ENCODE peak calls at places on chromosomes 3 and 15, in eight cellular contexts. One of them, this sample, is unnamed.

GRCh38 chr3:163971861-163972260 is 1106.4 kb downstream of the SI start:
- DNase-seq in left cardiac atrium: no peak
- DNase-seq in activated CD4-positive, alpha-beta T cell treated with anti-CD3 and anti-CD28 coated beads for 1 hour: no peak
- DNase-seq in stimulated activated CD8-positive, alpha-beta memory T cell treated with anti-CD3 and anti-CD28 coated beads, Interleukin-2, amount 100 ng/mL, for 1 hour: no peak
- DNase-seq in CD4-positive, alpha-beta memory T cell: no peak
- DNase-seq in NCI-H1092: no peak
- DNase-seq in tibial nerve: no peak
- DNase-seq in fibroblast of mammary gland: no peak
- DNase-seq in this sample: no peak

GRCh38 chr3:79872483-79872882 is 104.7 kb upstream of the ROBO1 start:
- DNase-seq in tibial nerve: no peak
- DNase-seq in CD4-positive, alpha-beta memory T cell: no peak
- DNase-seq in activated CD4-positive, alpha-beta T cell treated with anti-CD3 and anti-CD28 coated beads for 1 hour: no peak
- DNase-seq in fibroblast of mammary gland: no peak
- DNase-seq in left cardiac atrium: no peak
- DNase-seq in NCI-H1092: no peak
- DNase-seq in stimulated activated CD8-positive, alpha-beta memory T cell treated with anti-CD3 and anti-CD28 coated beads, Interleukin-2, amount 100 ng/mL, for 1 hour: no peak
- DNase-seq in this sample: no peak

GRCh38 chr15:71124937-71125755 is 9.9 kb downstream of the THSD4 start:
- DNase-seq in NCI-H1092: no peak
- DNase-seq in activated CD4-positive, alpha-beta T cell treated with anti-CD3 and anti-CD28 coated beads for 1 hour: no peak
- DNase-seq in left cardiac atrium: peak
- DNase-seq in fibroblast of mammary gland: no peak
- DNase-seq in stimulated activated CD8-positive, alpha-beta memory T cell treated with anti-CD3 and anti-CD28 coated beads, Interleukin-2, amount 100 ng/mL, for 1 hour: no peak
- DNase-seq in CD4-positive, alpha-beta memory T cell: no peak
- DNase-seq in tibial nerve: no peak
- DNase-seq in this sample: no peak

GRCh38 chr15:96867992-96868391 is 537.5 kb downstream of the NR2F2 start:
- DNase-seq in fibroblast of mammary gland: no peak
- DNase-seq in stimulated activated CD8-positive, alpha-beta memory T cell treated with anti-CD3 and anti-CD28 coated beads, Interleukin-2, amount 100 ng/mL, for 1 hour: no peak
- DNase-seq in CD4-positive, alpha-beta memory T cell: no peak
- DNase-seq in left cardiac atrium: no peak
- DNase-seq in activated CD4-positive, alpha-beta T cell treated with anti-CD3 and anti-CD28 coated beads for 1 hour: no peak
- DNase-seq in tibial nerve: no peak
- DNase-seq in NCI-H1092: no peak
- DNase-seq in this sample: no peak

GRCh38 chr3:69207036-69207435 is 84.6 kb upstream of the LMOD3 start:
- DNase-seq in stimulated activated CD8-positive, alpha-beta memory T cell treated with anti-CD3 and anti-CD28 coated beads, Interleukin-2, amount 100 ng/mL, for 1 hour: no peak
- DNase-seq in CD4-positive, alpha-beta memory T cell: no peak
- DNase-seq in NCI-H1092: no peak
- DNase-seq in activated CD4-positive, alpha-beta T cell treated with anti-CD3 and anti-CD28 coated beads for 1 hour: no peak
- DNase-seq in fibroblast of mammary gland: no peak
- DNase-seq in left cardiac atrium: no peak
- DNase-seq in tibial nerve: no peak
- DNase-seq in this sample: no peak

GRCh38 chr15:32651229-32651837 is 9.8 kb downstream of the SCG5 start:
- DNase-seq in fibroblast of mammary gland: peak
- DNase-seq in left cardiac atrium: no peak
- DNase-seq in stimulated activated CD8-positive, alpha-beta memory T cell treated with anti-CD3 and anti-CD28 coated beads, Interleukin-2, amount 100 ng/mL, for 1 hour: no peak
- DNase-seq in tibial nerve: no peak
- DNase-seq in NCI-H1092: no peak
- DNase-seq in activated CD4-positive, alpha-beta T cell treated with anti-CD3 and anti-CD28 coated beads for 1 hour: no peak
- DNase-seq in CD4-positive, alpha-beta memory T cell: no peak
- DNase-seq in this sample: peak

GRCh38 chr15:70907784-70908471 is 15.3 kb downstream of the LRRC49 start:
- DNase-seq in left cardiac atrium: no peak
- DNase-seq in CD4-positive, alpha-beta memory T cell: no peak
- DNase-seq in stimulated activated CD8-positive, alpha-beta memory T cell treated with anti-CD3 and anti-CD28 coated beads, Interleukin-2, amount 100 ng/mL, for 1 hour: no peak
- DNase-seq in activated CD4-positive, alpha-beta T cell treated with anti-CD3 and anti-CD28 coated beads for 1 hour: no peak
- DNase-seq in tibial nerve: no peak
- DNase-seq in fibroblast of mammary gland: no peak
- DNase-seq in NCI-H1092: no peak
- DNase-seq in this sample: no peak

GRCh38 chr15:59976480-59976879 is 27.6 kb upstream of the FOXB1 start:
- DNase-seq in left cardiac atrium: no peak
- DNase-seq in stimulated activated CD8-positive, alpha-beta memory T cell treated with anti-CD3 and anti-CD28 coated beads, Interleukin-2, amount 100 ng/mL, for 1 hour: peak
- DNase-seq in tibial nerve: no peak
- DNase-seq in activated CD4-positive, alpha-beta T cell treated with anti-CD3 and anti-CD28 coated beads for 1 hour: no peak
- DNase-seq in CD4-positive, alpha-beta memory T cell: peak
- DNase-seq in NCI-H1092: no peak
- DNase-seq in fibroblast of mammary gland: no peak
- DNase-seq in this sample: no peak

GRCh38 chr3:123789760-123790159 is 94.4 kb downstream of the MYLK start:
- DNase-seq in fibroblast of mammary gland: no peak
- DNase-seq in CD4-positive, alpha-beta memory T cell: no peak
- DNase-seq in stimulated activated CD8-positive, alpha-beta memory T cell treated with anti-CD3 and anti-CD28 coated beads, Interleukin-2, amount 100 ng/mL, for 1 hour: no peak
- DNase-seq in left cardiac atrium: no peak
- DNase-seq in NCI-H1092: no peak
- DNase-seq in tibial nerve: no peak
- DNase-seq in activated CD4-positive, alpha-beta T cell treated with anti-CD3 and anti-CD28 coated beads for 1 hour: no peak
- DNase-seq in this sample: no peak

GRCh38 chr3:69665026-69665739 is 74.1 kb upstream of the MITF start:
- DNase-seq in NCI-H1092: peak
- DNase-seq in CD4-positive, alpha-beta memory T cell: no peak
- DNase-seq in fibroblast of mammary gland: no peak
- DNase-seq in stimulated activated CD8-positive, alpha-beta memory T cell treated with anti-CD3 and anti-CD28 coated beads, Interleukin-2, amount 100 ng/mL, for 1 hour: no peak
- DNase-seq in tibial nerve: no peak
- DNase-seq in left cardiac atrium: peak
- DNase-seq in activated CD4-positive, alpha-beta T cell treated with anti-CD3 and anti-CD28 coated beads for 1 hour: no peak
- DNase-seq in this sample: peak

GRCh38 chr3:188734395-188734794 is 437.4 kb upstream of the TPRG1 start:
- DNase-seq in NCI-H1092: peak
- DNase-seq in stimulated activated CD8-positive, alpha-beta memory T cell treated with anti-CD3 and anti-CD28 coated beads, Interleukin-2, amount 100 ng/mL, for 1 hour: no peak
- DNase-seq in fibroblast of mammary gland: peak
- DNase-seq in tibial nerve: peak
- DNase-seq in left cardiac atrium: no peak
- DNase-seq in activated CD4-positive, alpha-beta T cell treated with anti-CD3 and anti-CD28 coated beads for 1 hour: no peak
- DNase-seq in CD4-positive, alpha-beta memory T cell: no peak
- DNase-seq in this sample: no peak

GRCh38 chr15:75177360-75178071 is 24.2 kb upstream of the C15orf39 start:
- DNase-seq in NCI-H1092: no peak
- DNase-seq in left cardiac atrium: no peak
- DNase-seq in fibroblast of mammary gland: peak
- DNase-seq in CD4-positive, alpha-beta memory T cell: no peak
- DNase-seq in tibial nerve: no peak
- DNase-seq in stimulated activated CD8-positive, alpha-beta memory T cell treated with anti-CD3 and anti-CD28 coated beads, Interleukin-2, amount 100 ng/mL, for 1 hour: no peak
- DNase-seq in activated CD4-positive, alpha-beta T cell treated with anti-CD3 and anti-CD28 coated beads for 1 hour: no peak
- DNase-seq in this sample: no peak

GRCh38 chr3:188489639-188490405 is 335.9 kb downstream of the LPP start:
- DNase-seq in NCI-H1092: no peak
- DNase-seq in activated CD4-positive, alpha-beta T cell treated with anti-CD3 and anti-CD28 coated beads for 1 hour: no peak
- DNase-seq in tibial nerve: no peak
- DNase-seq in fibroblast of mammary gland: peak
- DNase-seq in left cardiac atrium: no peak
- DNase-seq in stimulated activated CD8-positive, alpha-beta memory T cell treated with anti-CD3 and anti-CD28 coated beads, Interleukin-2, amount 100 ng/mL, for 1 hour: no peak
- DNase-seq in CD4-positive, alpha-beta memory T cell: no peak
- DNase-seq in this sample: no peak

GRCh38 chr15:90711842-90712241 is 5.3 kb upstream of the BLM start:
- DNase-seq in NCI-H1092: no peak
- DNase-seq in fibroblast of mammary gland: no peak
- DNase-seq in stimulated activated CD8-positive, alpha-beta memory T cell treated with anti-CD3 and anti-CD28 coated beads, Interleukin-2, amount 100 ng/mL, for 1 hour: no peak
- DNase-seq in CD4-positive, alpha-beta memory T cell: no peak
- DNase-seq in tibial nerve: no peak
- DNase-seq in activated CD4-positive, alpha-beta T cell treated with anti-CD3 and anti-CD28 coated beads for 1 hour: no peak
- DNase-seq in left cardiac atrium: no peak
- DNase-seq in this sample: no peak

GRCh38 chr3:15319575-15319974 is 12.8 kb downstream of the SH3BP5 start:
- DNase-seq in NCI-H1092: no peak
- DNase-seq in CD4-positive, alpha-beta memory T cell: no peak
- DNase-seq in activated CD4-positive, alpha-beta T cell treated with anti-CD3 and anti-CD28 coated beads for 1 hour: no peak
- DNase-seq in stimulated activated CD8-positive, alpha-beta memory T cell treated with anti-CD3 and anti-CD28 coated beads, Interleukin-2, amount 100 ng/mL, for 1 hour: no peak
- DNase-seq in left cardiac atrium: peak
- DNase-seq in tibial nerve: peak
- DNase-seq in fibroblast of mammary gland: peak
- DNase-seq in this sample: no peak

GRCh38 chr15:40334941-40335795 is 5.6 kb downstream of the CCDC9B start:
- DNase-seq in left cardiac atrium: no peak
- DNase-seq in NCI-H1092: no peak
- DNase-seq in stimulated activated CD8-positive, alpha-beta memory T cell treated with anti-CD3 and anti-CD28 coated beads, Interleukin-2, amount 100 ng/mL, for 1 hour: no peak
- DNase-seq in tibial nerve: no peak
- DNase-seq in CD4-positive, alpha-beta memory T cell: no peak
- DNase-seq in fibroblast of mammary gland: no peak
- DNase-seq in activated CD4-positive, alpha-beta T cell treated with anti-CD3 and anti-CD28 coated beads for 1 hour: no peak
- DNase-seq in this sample: no peak

GRCh38 chr3:8903191-8903590 is 60.1 kb downstream of the RAD18 start:
- DNase-seq in stimulated activated CD8-positive, alpha-beta memory T cell treated with anti-CD3 and anti-CD28 coated beads, Interleukin-2, amount 100 ng/mL, for 1 hour: no peak
- DNase-seq in tibial nerve: no peak
- DNase-seq in CD4-positive, alpha-beta memory T cell: no peak
- DNase-seq in left cardiac atrium: no peak
- DNase-seq in activated CD4-positive, alpha-beta T cell treated with anti-CD3 and anti-CD28 coated beads for 1 hour: no peak
- DNase-seq in fibroblast of mammary gland: no peak
- DNase-seq in NCI-H1092: no peak
- DNase-seq in this sample: no peak

GRCh38 chr3:140742116-140742515 is 64.3 kb downstream of the TRIM42 start:
- DNase-seq in activated CD4-positive, alpha-beta T cell treated with anti-CD3 and anti-CD28 coated beads for 1 hour: no peak
- DNase-seq in tibial nerve: no peak
- DNase-seq in fibroblast of mammary gland: no peak
- DNase-seq in CD4-positive, alpha-beta memory T cell: no peak
- DNase-seq in NCI-H1092: no peak
- DNase-seq in stimulated activated CD8-positive, alpha-beta memory T cell treated with anti-CD3 and anti-CD28 coated beads, Interleukin-2, amount 100 ng/mL, for 1 hour: no peak
- DNase-seq in left cardiac atrium: no peak
- DNase-seq in this sample: no peak

GRCh38 chr3:142976621-142977398 is 13.3 kb upstream of the PAQR9 start:
- DNase-seq in tibial nerve: peak
- DNase-seq in stimulated activated CD8-positive, alpha-beta memory T cell treated with anti-CD3 and anti-CD28 coated beads, Interleukin-2, amount 100 ng/mL, for 1 hour: no peak
- DNase-seq in fibroblast of mammary gland: peak
- DNase-seq in activated CD4-positive, alpha-beta T cell treated with anti-CD3 and anti-CD28 coated beads for 1 hour: no peak
- DNase-seq in CD4-positive, alpha-beta memory T cell: no peak
- DNase-seq in NCI-H1092: no peak
- DNase-seq in left cardiac atrium: peak
- DNase-seq in this sample: peak

GRCh38 chr3:143720381-143720780 is 127.9 kb downstream of the SLC9A9 start:
- DNase-seq in fibroblast of mammary gland: no peak
- DNase-seq in CD4-positive, alpha-beta memory T cell: no peak
- DNase-seq in stimulated activated CD8-positive, alpha-beta memory T cell treated with anti-CD3 and anti-CD28 coated beads, Interleukin-2, amount 100 ng/mL, for 1 hour: no peak
- DNase-seq in left cardiac atrium: no peak
- DNase-seq in NCI-H1092: no peak
- DNase-seq in tibial nerve: no peak
- DNase-seq in activated CD4-positive, alpha-beta T cell treated with anti-CD3 and anti-CD28 coated beads for 1 hour: no peak
- DNase-seq in this sample: no peak

GRCh38 chr3:148937477-148937876 is 53.9 kb upstream of the GYG1 start:
- DNase-seq in fibroblast of mammary gland: no peak
- DNase-seq in left cardiac atrium: no peak
- DNase-seq in stimulated activated CD8-positive, alpha-beta memory T cell treated with anti-CD3 and anti-CD28 coated beads, Interleukin-2, amount 100 ng/mL, for 1 hour: no peak
- DNase-seq in NCI-H1092: no peak
- DNase-seq in activated CD4-positive, alpha-beta T cell treated with anti-CD3 and anti-CD28 coated beads for 1 hour: no peak
- DNase-seq in CD4-positive, alpha-beta memory T cell: no peak
- DNase-seq in tibial nerve: no peak
- DNase-seq in this sample: no peak

This sample was measured in RWPE1.